ENCODE peak calls at places on chromosomes 3 and 15, in ten cellular contexts. One of them, this sample, is unnamed.

GRCh38 chr3:110932515-110933095 is 139.0 kb upstream of the NECTIN3 start:
- DNase-seq in CD8-positive, alpha-beta T cell: no peak
- DNase-seq in SK-N-SH: no peak
- DNase-seq in upper lobe of right lung: no peak
- DNase-seq in activated B cell treated with CpG ODN at 0.5 μM for 24 hours: no peak
- DNase-seq in ascending aorta: no peak
- DNase-seq in bronchial epithelial cell: no peak
- DNase-seq in WTC11: no peak
- DNase-seq in brain microvascular endothelial cell: peak; percentile 56
- DNase-seq in neural crest cell: no peak
- DNase-seq in this sample: no peak

GRCh38 chr3:187210555-187211327 is 13.5 kb downstream of the RTP1 start:
- DNase-seq in WTC11: no peak
- DNase-seq in bronchial epithelial cell: no peak
- DNase-seq in CD8-positive, alpha-beta T cell: no peak
- DNase-seq in brain microvascular endothelial cell: no peak
- DNase-seq in activated B cell treated with CpG ODN at 0.5 μM for 24 hours: no peak
- DNase-seq in ascending aorta: peak; percentile 79
- DNase-seq in upper lobe of right lung: no peak
- DNase-seq in SK-N-SH: no peak
- DNase-seq in neural crest cell: no peak
- DNase-seq in this sample: no peak

GRCh38 chr3:183699238-183699947 is 1.8 kb downstream of the YEATS2 start:
- DNase-seq in SK-N-SH: no peak
- DNase-seq in ascending aorta: no peak
- DNase-seq in WTC11: no peak
- DNase-seq in bronchial epithelial cell: no peak
- DNase-seq in CD8-positive, alpha-beta T cell: no peak
- DNase-seq in neural crest cell: no peak
- DNase-seq in brain microvascular endothelial cell: no peak
- DNase-seq in upper lobe of right lung: no peak
- DNase-seq in activated B cell treated with CpG ODN at 0.5 μM for 24 hours: no peak
- DNase-seq in this sample: no peak

GRCh38 chr3:124834723-124835718 is 52.1 kb downstream of the ITGB5 start:
- DNase-seq in bronchial epithelial cell: peak; percentile 57
- DNase-seq in brain microvascular endothelial cell: peak; percentile 89
- DNase-seq in upper lobe of right lung: no peak
- DNase-seq in ascending aorta: peak; percentile 81
- DNase-seq in activated B cell treated with CpG ODN at 0.5 μM for 24 hours: no peak
- DNase-seq in CD8-positive, alpha-beta T cell: peak; percentile 74
- DNase-seq in SK-N-SH: no peak
- DNase-seq in WTC11: peak; percentile 50
- DNase-seq in neural crest cell: no peak
- DNase-seq in this sample: peak; percentile 48

GRCh38 chr3:49004352-49005297 is 2.6 kb upstream of the WDR6 start:
- DNase-seq in CD8-positive, alpha-beta T cell: no peak
- DNase-seq in SK-N-SH: no peak
- DNase-seq in ascending aorta: no peak
- DNase-seq in upper lobe of right lung: peak; percentile 74
- DNase-seq in brain microvascular endothelial cell: no peak
- DNase-seq in activated B cell treated with CpG ODN at 0.5 μM for 24 hours: no peak
- DNase-seq in neural crest cell: no peak
- DNase-seq in bronchial epithelial cell: no peak
- DNase-seq in WTC11: no peak
- DNase-seq in this sample: no peak

GRCh38 chr15:57356636-57357035 is 19.7 kb upstream of the CGNL1 start:
- DNase-seq in SK-N-SH: no peak
- DNase-seq in brain microvascular endothelial cell: peak; percentile 68
- DNase-seq in CD8-positive, alpha-beta T cell: no peak
- DNase-seq in ascending aorta: no peak
- DNase-seq in activated B cell treated with CpG ODN at 0.5 μM for 24 hours: no peak
- DNase-seq in neural crest cell: no peak
- DNase-seq in WTC11: no peak
- DNase-seq in bronchial epithelial cell: peak; percentile 66
- DNase-seq in upper lobe of right lung: no peak
- DNase-seq in this sample: no peak

GRCh38 chr3:60696559-60697125 is 554.6 kb downstream of the FHIT start:
- DNase-seq in neural crest cell: no peak
- DNase-seq in WTC11: no peak
- DNase-seq in bronchial epithelial cell: no peak
- DNase-seq in CD8-positive, alpha-beta T cell: no peak
- DNase-seq in SK-N-SH: no peak
- DNase-seq in brain microvascular endothelial cell: no peak
- DNase-seq in upper lobe of right lung: no peak
- DNase-seq in ascending aorta: no peak
- DNase-seq in activated B cell treated with CpG ODN at 0.5 μM for 24 hours: no peak
- DNase-seq in this sample: no peak

GRCh38 chr15:77221708-77222107 is 150.8 kb upstream of the TSPAN3 start:
- DNase-seq in CD8-positive, alpha-beta T cell: no peak
- DNase-seq in neural crest cell: no peak
- DNase-seq in activated B cell treated with CpG ODN at 0.5 μM for 24 hours: no peak
- DNase-seq in bronchial epithelial cell: no peak
- DNase-seq in WTC11: no peak
- DNase-seq in upper lobe of right lung: no peak
- DNase-seq in brain microvascular endothelial cell: no peak
- DNase-seq in SK-N-SH: no peak
- DNase-seq in ascending aorta: no peak
- DNase-seq in this sample: no peak

GRCh38 chr15:75425966-75426500 is 25.5 kb downstream of the SIN3A start:
- DNase-seq in CD8-positive, alpha-beta T cell: no peak
- DNase-seq in neural crest cell: no peak
- DNase-seq in SK-N-SH: no peak
- DNase-seq in bronchial epithelial cell: no peak
- DNase-seq in upper lobe of right lung: no peak
- DNase-seq in ascending aorta: no peak
- DNase-seq in WTC11: no peak
- DNase-seq in activated B cell treated with CpG ODN at 0.5 μM for 24 hours: no peak
- DNase-seq in brain microvascular endothelial cell: no peak
- DNase-seq in this sample: no peak

GRCh38 chr3:9500108-9501050 is 53.2 kb downstream of the LHFPL4 start:
- DNase-seq in activated B cell treated with CpG ODN at 0.5 μM for 24 hours: peak; percentile 53
- DNase-seq in neural crest cell: peak; percentile 84
- DNase-seq in CD8-positive, alpha-beta T cell: peak; percentile 64
- DNase-seq in WTC11: peak; percentile 96
- DNase-seq in ascending aorta: no peak
- DNase-seq in brain microvascular endothelial cell: peak; percentile 61
- DNase-seq in SK-N-SH: peak; percentile 81
- DNase-seq in bronchial epithelial cell: peak; percentile 41
- DNase-seq in upper lobe of right lung: peak; percentile 84
- DNase-seq in this sample: peak; percentile 97

GRCh38 chr3:30113906-30114305 is 492.5 kb upstream of the TGFBR2 start:
- DNase-seq in brain microvascular endothelial cell: no peak
- DNase-seq in bronchial epithelial cell: no peak
- DNase-seq in WTC11: no peak
- DNase-seq in CD8-positive, alpha-beta T cell: no peak
- DNase-seq in SK-N-SH: no peak
- DNase-seq in activated B cell treated with CpG ODN at 0.5 μM for 24 hours: no peak
- DNase-seq in ascending aorta: no peak
- DNase-seq in neural crest cell: no peak
- DNase-seq in upper lobe of right lung: no peak
- DNase-seq in this sample: no peak

GRCh38 chr3:12759097-12759679 is at the start of gene TMEM40:
- DNase-seq in brain microvascular endothelial cell: no peak
- DNase-seq in WTC11: peak; percentile 28
- DNase-seq in activated B cell treated with CpG ODN at 0.5 μM for 24 hours: no peak
- DNase-seq in bronchial epithelial cell: peak; percentile 99
- DNase-seq in ascending aorta: no peak
- DNase-seq in neural crest cell: no peak
- DNase-seq in CD8-positive, alpha-beta T cell: no peak
- DNase-seq in upper lobe of right lung: no peak
- DNase-seq in SK-N-SH: no peak
- DNase-seq in this sample: no peak

GRCh38 chr3:171845541-171846284 is 2.6 kb downstream of the TMEM212 start:
- DNase-seq in WTC11: no peak
- DNase-seq in neural crest cell: no peak
- DNase-seq in CD8-positive, alpha-beta T cell: no peak
- DNase-seq in brain microvascular endothelial cell: no peak
- DNase-seq in bronchial epithelial cell: no peak
- DNase-seq in SK-N-SH: no peak
- DNase-seq in activated B cell treated with CpG ODN at 0.5 μM for 24 hours: no peak
- DNase-seq in upper lobe of right lung: no peak
- DNase-seq in ascending aorta: no peak
- DNase-seq in this sample: no peak

GRCh38 chr3:133962879-133963278 is 66.8 kb downstream of the SLCO2A1 start:
- DNase-seq in ascending aorta: no peak
- DNase-seq in CD8-positive, alpha-beta T cell: no peak
- DNase-seq in WTC11: no peak
- DNase-seq in bronchial epithelial cell: peak; percentile 12
- DNase-seq in upper lobe of right lung: no peak
- DNase-seq in brain microvascular endothelial cell: no peak
- DNase-seq in activated B cell treated with CpG ODN at 0.5 μM for 24 hours: no peak
- DNase-seq in neural crest cell: no peak
- DNase-seq in SK-N-SH: no peak
- DNase-seq in this sample: no peak

DNA sequence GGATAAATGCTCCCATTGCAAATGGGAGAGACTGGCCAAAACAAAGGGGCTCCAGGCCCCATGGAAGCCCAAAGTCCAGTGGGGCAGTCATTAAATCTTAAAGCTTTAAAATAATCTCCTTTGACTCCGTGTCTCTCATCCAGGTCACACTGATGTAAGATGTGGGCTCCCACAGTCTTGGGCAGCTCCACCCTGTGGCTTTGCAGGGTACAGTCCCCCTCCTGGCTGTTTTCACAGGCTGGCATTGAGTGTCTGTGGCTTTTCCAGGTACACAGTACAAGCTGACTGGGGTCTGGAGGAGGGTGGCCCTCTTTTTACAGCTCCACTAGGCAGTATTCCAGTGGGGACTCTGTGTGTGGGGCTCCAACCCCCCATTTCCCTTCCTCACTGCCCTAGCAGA is 45.9 kb downstream of the NIPA2 start:
- DNase-seq in ascending aorta: no peak
- DNase-seq in SK-N-SH: no peak
- DNase-seq in neural crest cell: no peak
- DNase-seq in brain microvascular endothelial cell: no peak
- DNase-seq in WTC11: peak; percentile 41
- DNase-seq in bronchial epithelial cell: no peak
- DNase-seq in upper lobe of right lung: peak; percentile 3
- DNase-seq in CD8-positive, alpha-beta T cell: no peak
- DNase-seq in activated B cell treated with CpG ODN at 0.5 μM for 24 hours: no peak
- DNase-seq in this sample: no peak
- TF ChIP-seq CTCF in ascending aorta: no peak
- TF ChIP-seq CTCF in SK-N-SH: peak; percentile 27
- TF ChIP-seq CTCF in neural crest cell: peak; percentile 14
- TF ChIP-seq CTCF in brain microvascular endothelial cell: peak; percentile 35
- TF ChIP-seq CTCF in WTC11: no peak
- TF ChIP-seq CTCF in bronchial epithelial cell: peak; percentile 15
- TF ChIP-seq CTCF in upper lobe of right lung: peak; percentile 15
- TF ChIP-seq CTCF in CD8-positive, alpha-beta T cell: no peak
- TF ChIP-seq CTCF in activated B cell treated with CpG ODN at 0.5 μM for 24 hours: no peak
- TF ChIP-seq CTCF in this sample: no peak

DNA sequence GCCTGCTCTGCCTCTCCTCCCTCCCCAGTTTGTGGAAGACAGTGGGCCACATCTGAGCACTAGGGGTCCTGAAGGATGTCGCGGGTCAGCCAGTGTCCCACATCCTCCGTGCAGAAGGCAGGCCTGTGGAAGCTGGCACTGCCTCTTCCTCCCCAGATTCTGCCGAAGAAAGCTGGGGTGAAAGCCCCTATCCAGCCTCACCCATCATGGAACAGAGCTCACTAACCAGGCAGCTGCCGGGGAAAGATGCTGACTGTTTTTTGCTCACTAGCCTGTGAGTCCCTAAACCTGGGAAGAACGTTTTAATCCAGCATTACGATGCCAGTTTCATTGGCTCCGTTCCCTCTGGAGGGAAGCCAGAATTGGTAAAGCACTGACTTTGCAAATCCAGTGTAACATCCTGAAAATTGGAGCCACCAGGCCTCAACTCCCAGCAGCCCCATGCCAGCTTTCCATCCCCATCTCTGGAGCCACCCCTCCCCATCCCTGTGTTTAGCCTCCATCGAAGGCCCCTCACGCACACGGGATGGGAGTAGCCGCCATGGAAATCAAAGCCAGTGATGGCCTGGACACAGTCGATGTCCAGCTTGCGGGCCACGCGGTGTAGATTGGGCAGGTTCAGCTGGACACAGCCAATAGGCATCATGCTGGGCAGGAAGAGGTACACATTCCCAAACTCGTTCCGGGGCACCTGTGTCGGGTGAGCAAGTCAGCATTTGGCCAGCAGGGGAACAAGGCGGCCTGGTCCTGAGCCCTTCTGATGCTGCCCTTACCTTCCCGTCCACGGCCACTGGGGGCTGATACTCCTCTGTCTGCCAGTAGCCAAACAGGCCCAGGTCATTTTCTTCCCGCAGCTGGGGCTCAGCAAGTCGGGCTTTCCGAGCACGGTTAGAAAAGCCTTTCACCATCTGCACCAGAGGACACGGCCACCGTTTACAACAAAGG is 23.5 kb downstream of the TMEM43 start:
- DNase-seq in WTC11: peak; percentile 86
- DNase-seq in CD8-positive, alpha-beta T cell: peak; percentile 25
- DNase-seq in ascending aorta: no peak
- DNase-seq in bronchial epithelial cell: no peak
- DNase-seq in activated B cell treated with CpG ODN at 0.5 μM for 24 hours: no peak
- DNase-seq in upper lobe of right lung: no peak
- DNase-seq in neural crest cell: no peak
- DNase-seq in SK-N-SH: peak; percentile 54
- DNase-seq in brain microvascular endothelial cell: no peak
- DNase-seq in this sample: peak; percentile 71
- TF ChIP-seq CTCF in WTC11: no peak
- TF ChIP-seq CTCF in CD8-positive, alpha-beta T cell: no peak
- TF ChIP-seq CTCF in ascending aorta: no peak
- TF ChIP-seq CTCF in bronchial epithelial cell: no peak
- TF ChIP-seq CTCF in activated B cell treated with CpG ODN at 0.5 μM for 24 hours: no peak
- TF ChIP-seq CTCF in upper lobe of right lung: no peak
- TF ChIP-seq CTCF in neural crest cell: peak; percentile 39
- TF ChIP-seq CTCF in SK-N-SH: peak; percentile 34
- TF ChIP-seq CTCF in brain microvascular endothelial cell: peak; percentile 55
- TF ChIP-seq CTCF in this sample: peak; percentile 61

DNA sequence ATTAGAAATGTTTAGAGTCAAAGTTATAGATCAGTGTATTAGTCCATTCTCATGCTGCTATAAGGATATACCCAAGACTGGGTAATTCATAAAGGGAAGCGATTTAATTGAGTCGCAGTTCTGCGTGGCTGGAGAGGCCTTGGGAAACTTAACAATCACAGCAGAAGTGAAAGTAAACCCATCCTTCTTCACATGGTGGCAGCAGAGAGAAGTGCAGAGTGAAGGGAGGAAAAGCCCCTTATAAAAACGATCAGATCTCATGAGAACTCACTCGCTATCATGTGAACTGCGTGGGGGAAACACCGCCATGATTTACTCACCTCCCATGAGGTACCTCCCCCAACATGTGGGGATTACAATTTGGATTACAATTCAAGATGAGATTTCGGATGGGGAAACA is 871.5 kb downstream of the DIPK2A start:
- DNase-seq in bronchial epithelial cell: no peak
- DNase-seq in brain microvascular endothelial cell: no peak
- DNase-seq in activated B cell treated with CpG ODN at 0.5 μM for 24 hours: no peak
- DNase-seq in upper lobe of right lung: no peak
- DNase-seq in SK-N-SH: no peak
- DNase-seq in neural crest cell: no peak
- DNase-seq in WTC11: no peak
- DNase-seq in CD8-positive, alpha-beta T cell: no peak
- DNase-seq in ascending aorta: no peak
- DNase-seq in this sample: no peak
- TF ChIP-seq CTCF in bronchial epithelial cell: no peak
- TF ChIP-seq CTCF in brain microvascular endothelial cell: peak; percentile 48
- TF ChIP-seq CTCF in activated B cell treated with CpG ODN at 0.5 μM for 24 hours: no peak
- TF ChIP-seq CTCF in upper lobe of right lung: no peak
- TF ChIP-seq CTCF in SK-N-SH: peak; percentile 33
- TF ChIP-seq CTCF in neural crest cell: peak; percentile 24
- TF ChIP-seq CTCF in WTC11: no peak
- TF ChIP-seq CTCF in CD8-positive, alpha-beta T cell: no peak
- TF ChIP-seq CTCF in ascending aorta: no peak
- TF ChIP-seq CTCF in this sample: no peak

GRCh38 chr15:34018021-34018645 is 20.9 kb downstream of the AVEN start:
- DNase-seq in brain microvascular endothelial cell: no peak
- DNase-seq in activated B cell treated with CpG ODN at 0.5 μM for 24 hours: no peak
- DNase-seq in neural crest cell: no peak
- DNase-seq in upper lobe of right lung: no peak
- DNase-seq in SK-N-SH: no peak
- DNase-seq in WTC11: no peak
- DNase-seq in bronchial epithelial cell: no peak
- DNase-seq in ascending aorta: no peak
- DNase-seq in CD8-positive, alpha-beta T cell: no peak
- DNase-seq in this sample: no peak
- TF ChIP-seq CTCF in brain microvascular endothelial cell: no peak
- TF ChIP-seq CTCF in activated B cell treated with CpG ODN at 0.5 μM for 24 hours: no peak
- TF ChIP-seq CTCF in neural crest cell: no peak
- TF ChIP-seq CTCF in upper lobe of right lung: no peak
- TF ChIP-seq CTCF in SK-N-SH: no peak
- TF ChIP-seq CTCF in WTC11: no peak
- TF ChIP-seq CTCF in bronchial epithelial cell: no peak
- TF ChIP-seq CTCF in ascending aorta: no peak
- TF ChIP-seq CTCF in CD8-positive, alpha-beta T cell: no peak
- TF ChIP-seq CTCF in this sample: no peak